ENCODE peak calls at places on chromosome 3, in seven cellular contexts. W is HCT116, E is tibial artery, X is GM23248, F is lower lobe of right lung, C is neuronal stem cell, Z is A549. K is an unnamed sample.

GRCh38 chr3:49868951-49869454 is 703 bp downstream of the CAMKV start:
- DNase-seq in W (no peak), E (no peak), X (no peak), F (no peak), C (no peak), Z (no peak), K (no peak)

GRCh38 chr3:53890726-53891499 is 746 bp downstream of the SELENOK start:
- DNase-seq in W (peak; percentile 41), E (no peak), X (peak; percentile 59), F (no peak), C (no peak), Z (peak; percentile 38), K (no peak)

GRCh38 chr3:50519471-50520089 is 16.1 kb upstream of the CACNA2D2 start:
- DNase-seq in W (peak; percentile 60), E (no peak), X (peak; percentile 62), F (peak; percentile 72), C (peak; percentile 61), Z (peak; percentile 57), K (no peak)

GRCh38 chr3:69426291-69426690 is 40.4 kb upstream of the FRMD4B start:
- DNase-seq in W (no peak), E (no peak), X (no peak), F (no peak), C (no peak), Z (no peak), K (no peak)

GRCh38 chr3:12479919-12480425 is 4.3 kb upstream of the TSEN2 start:
- DNase-seq in W (peak; percentile 48), E (no peak), X (peak; percentile 58), F (no peak), C (peak; percentile 51), Z (peak; percentile 58), K (no peak)

GRCh38 chr3:69422751-69423150 is 36.9 kb upstream of the FRMD4B start:
- DNase-seq in W (no peak), E (no peak), X (peak; percentile 77), F (no peak), C (no peak), Z (no peak), K (no peak)

GRCh38 chr3:50254577-50255250 is 14.2 kb upstream of the SEMA3B start:
- DNase-seq in W (no peak), E (peak; percentile 81), X (peak; percentile 65), F (peak; percentile 86), C (no peak), Z (no peak), K (no peak)

GRCh38 chr3:158725348-158725966 is 6.8 kb downstream of the RARRES1 start:
- DNase-seq in W (no peak), E (peak; percentile 81), X (peak; percentile 99), F (no peak), C (no peak), Z (peak; percentile 83), K (no peak)

GRCh38 chr3:142725352-142725739 is 1.5 kb downstream of the TRPC1 start:
- DNase-seq in W (no peak), E (no peak), X (peak; percentile 4), F (no peak), C (no peak), Z (no peak), K (no peak)

GRCh38 chr3:106518516-106518915 is 649.7 kb upstream of the CBLB start:
- DNase-seq in W (no peak), E (no peak), X (peak; percentile 50), F (no peak), C (no peak), Z (peak; percentile 67), K (no peak)

GRCh38 chr3:133750201-133750748 is 4.1 kb downstream of the TF start:
- DNase-seq in W (no peak), E (no peak), X (no peak), F (no peak), C (no peak), Z (no peak), K (no peak)

GRCh38 chr3:1908651-1909445 is 189.8 kb upstream of the CNTN4 start:
- DNase-seq in W (no peak), E (no peak), X (no peak), F (no peak), C (no peak), Z (no peak), K (no peak)

GRCh38 chr3:41464401-41464800 is 265.1 kb downstream of the CTNNB1 start:
- DNase-seq in W (no peak), E (no peak), X (peak; percentile 50), F (no peak), C (no peak), Z (no peak), K (no peak)

GRCh38 chr3:187166750-187167149 is 27.5 kb upstream of the RPL39L start:
- DNase-seq in W (no peak), E (no peak), X (no peak), F (no peak), C (no peak), Z (no peak), K (no peak)

GRCh38 chr3:179806177-179806576 is 153.3 kb downstream of the USP13 start:
- DNase-seq in W (no peak), E (no peak), X (peak; percentile 49), F (no peak), C (no peak), Z (no peak), K (no peak)

GRCh38 chr3:173395412-173396181 is 1.9 kb upstream of the NLGN1 start:
- DNase-seq in W (peak; percentile 54), E (peak; percentile 95), X (peak; percentile 97), F (peak; percentile 90), C (peak; percentile 85), Z (peak; percentile 24), K (no peak)

GRCh38 chr3:18355819-18356218 is 69.3 kb downstream of the SATB1 start:
- DNase-seq in W (no peak), E (no peak), X (no peak), F (no peak), C (no peak), Z (no peak), K (no peak)

GRCh38 chr3:126208618-126209256 is 28.4 kb upstream of the ALDH1L1 start:
- DNase-seq in W (peak; percentile 76), E (peak; percentile 97), X (peak; percentile 70), F (peak; percentile 78), C (no peak), Z (peak; percentile 89), K (no peak)

GRCh38 chr3:44906997-44907396 is 32.6 kb downstream of the TGM4 start:
- DNase-seq in W (no peak), E (no peak), X (peak; percentile 24), F (no peak), C (no peak), Z (no peak), K (no peak)

DNA sequence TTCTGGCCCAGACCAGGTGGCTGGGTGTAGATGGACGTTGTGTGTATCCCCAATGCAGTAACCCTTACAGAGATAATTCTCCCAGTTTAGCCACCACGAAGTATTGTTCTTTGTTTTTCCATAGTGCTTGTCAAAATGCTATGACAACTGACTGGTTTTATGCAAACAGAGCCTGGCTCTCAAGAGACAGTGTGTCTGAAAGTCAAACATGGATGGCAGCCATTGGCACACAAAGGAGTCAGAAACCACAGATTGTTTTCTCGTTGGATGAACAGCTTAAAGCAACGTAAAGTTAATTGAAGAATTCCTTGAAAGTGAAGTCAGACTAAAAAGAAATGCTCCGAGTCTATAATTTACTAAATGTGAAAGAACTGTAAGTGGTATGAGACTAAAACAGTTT is 91.2 kb downstream of the FILIP1L start:
- DNase-seq in W (no peak), E (no peak), X (peak; percentile 79), F (no peak), C (no peak), Z (no peak), K (no peak)
- H3K27ac ChIP-seq in W (no peak overlapping the region), E (peak overlapping the region; percentile 73), X (peak overlapping the region; percentile 66), F (no peak overlapping the region), C (no peak overlapping the region), Z (no peak overlapping the region), K (peak overlapping the region; percentile 5)

GRCh38 chr3:151307131-151307530 is 9.5 kb downstream of the GPR87 start:
- DNase-seq in W (no peak), E (no peak), X (peak; percentile 45), F (no peak), C (no peak), Z (no peak), K (no peak)

GRCh38 chr3:151307583-151307982 is 9.0 kb downstream of the GPR87 start:
- DNase-seq in W (no peak), E (no peak), X (no peak), F (no peak), C (no peak), Z (no peak), K (no peak)

GRCh38 chr3:151306168-151306810 is 10.3 kb downstream of the GPR87 start:
- DNase-seq in W (no peak), E (no peak), X (no peak), F (no peak), C (no peak), Z (no peak), K (no peak)

GRCh38 chr3:151305081-151305777 is 11.4 kb downstream of the GPR87 start:
- DNase-seq in W (peak; percentile 96), E (no peak), X (peak; percentile 98), F (peak; percentile 61), C (no peak), Z (peak; percentile 82), K (no peak)

GRCh38 chr3:151305778-151306157 is 10.9 kb downstream of the GPR87 start:
- DNase-seq in W (no peak), E (no peak), X (peak; percentile 69), F (no peak), C (no peak), Z (no peak), K (no peak)
- H3K4me1 ChIP-seq in W (peaks cover 62% of the 10 kb centered on the region), E (no peaks in the 10 kb centered on the region), X (peaks cover 63% of the 10 kb centered on the region), F (peaks cover 6% of the 10 kb centered on the region), C (peaks cover 9% of the 10 kb centered on the region), Z (peaks cover 26% of the 10 kb centered on the region), K (peaks cover 18% of the 10 kb centered on the region)

DNA sequence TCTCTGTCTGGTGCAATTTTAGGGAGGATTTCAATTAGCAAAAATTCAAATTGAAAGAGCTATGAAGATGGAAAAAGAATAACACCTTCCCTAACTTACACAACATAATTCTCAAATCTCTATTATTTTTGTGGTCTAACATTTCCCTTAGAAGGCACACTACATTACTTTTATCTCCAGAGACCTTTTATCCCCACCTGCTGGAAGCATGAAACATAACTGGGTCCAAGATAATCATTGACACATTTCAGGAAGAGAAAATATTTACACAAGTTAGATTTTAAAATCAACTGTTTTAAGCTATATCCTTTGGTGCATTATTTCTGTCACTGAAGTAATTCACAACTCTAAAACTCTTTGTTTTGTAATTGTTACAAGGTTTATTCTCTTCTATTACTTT is 779.5 kb downstream of the ROBO1 start:
- DNase-seq in W (no peak), E (no peak), X (peak; percentile 50), F (no peak), C (no peak), Z (peak; percentile 33), K (no peak)
- H3K27ac ChIP-seq in W (no peak overlapping the region), E (no peak overlapping the region), X (no peak overlapping the region), F (no peak overlapping the region), C (no peak overlapping the region), Z (no peak overlapping the region), K (no peak overlapping the region)

GRCh38 chr3:52247455-52248164 is 2.1 kb downstream of the PPM1M start:
- DNase-seq in W (no peak), E (peak; percentile 58), X (no peak), F (no peak), C (no peak), Z (no peak), K (no peak)

GRCh38 chr3:52249683-52250082 is 4.1 kb downstream of the PPM1M start:
- DNase-seq in W (no peak), E (no peak), X (no peak), F (no peak), C (no peak), Z (no peak), K (no peak)

GRCh38 chr3:52248816-52249547 is 3.4 kb downstream of the PPM1M start:
- DNase-seq in W (no peak), E (peak; percentile 72), X (peak; percentile 25), F (no peak), C (no peak), Z (no peak), K (no peak)

GRCh38 chr3:52248165-52248541 is 2.6 kb downstream of the PPM1M start:
- DNase-seq in W (no peak), E (peak; percentile 58), X (no peak), F (no peak), C (no peak), Z (no peak), K (no peak)

GRCh38 chr3:52250122-52250521 is 4.6 kb downstream of the PPM1M start:
- DNase-seq in W (no peak), E (no peak), X (no peak), F (no peak), C (no peak), Z (no peak), K (no peak)
- H3K4me1 ChIP-seq in W (peaks cover 16% of the 10 kb centered on the region), E (peaks cover 16% of the 10 kb centered on the region), X (peaks cover 10% of the 10 kb centered on the region), F (peaks cover 45% of the 10 kb centered on the region), C (peaks cover 5% of the 10 kb centered on the region), Z (peaks cover 2% of the 10 kb centered on the region), K (peaks cover 95% of the 10 kb centered on the region)